ENCODE peak calls at places on chromosomes 11 and 22, in eight cellular contexts. K, R, Z, Y, A, I, T and V are unnamed samples.
A peak's percentile ranks its signal among the peaks of the same experiment; 100 is the strongest.

GRCh38 chr11:72842126-72842525 is 27.9 kb downstream of the ATG16L2 start:
- DNase-seq in A (no peak), Z (no peak), K (no peak), Y (no peak), I (no peak), R (no peak), T (no peak), V (no peak)

GRCh38 chr11:13332124-13332523 is 54.5 kb downstream of the BMAL1 start:
- DNase-seq in I (no peak), R (no peak), K (no peak), T (no peak), A (no peak), Z (no peak), Y (no peak), V (no peak)

GRCh38 chr11:128232588-128232987 is 354.8 kb downstream of the ETS1 start:
- DNase-seq in R (no peak), Y (no peak), Z (no peak), A (peak; percentile 78), K (no peak), T (no peak), I (no peak), V (no peak)

GRCh38 chr11:115148691-115149090 is 355.5 kb downstream of the CADM1 start:
- DNase-seq in I (no peak), T (no peak), A (no peak), R (no peak), Z (no peak), K (no peak), Y (peak; percentile 0), V (no peak)

GRCh38 chr22:48506506-48507145 is 1321.0 kb downstream of the BRD1 start:
- DNase-seq in Z (no peak), Y (peak; percentile 58), K (no peak), I (no peak), R (no peak), T (no peak), A (no peak), V (no peak)

GRCh38 chr11:32643526-32643925 is 59.9 kb downstream of the EIF3M start:
- DNase-seq in Z (no peak), T (no peak), K (no peak), Y (no peak), I (no peak), R (no peak), A (no peak), V (no peak)

GRCh38 chr11:31092638-31093037 is 276.9 kb downstream of the DCDC1 start:
- DNase-seq in Z (no peak), K (no peak), Y (no peak), R (no peak), T (no peak), I (no peak), A (no peak), V (no peak)

GRCh38 chr11:112784323-112785073 is 176.7 kb upstream of the NCAM1 start:
- DNase-seq in R (no peak), I (peak; percentile 22), T (peak; percentile 22), A (no peak), Y (peak; percentile 85), Z (no peak), K (peak; percentile 73), V (no peak)

GRCh38 chr22:33018232-33018864 is 39.8 kb downstream of the SYN3 start:
- DNase-seq in T (peak; percentile 47), Y (no peak), I (peak; percentile 55), K (no peak), R (peak; percentile 22), A (peak; percentile 68), Z (no peak), V (peak; percentile 66)

GRCh38 chr11:3942160-3942955 is 86.9 kb downstream of the STIM1 start:
- DNase-seq in Y (no peak), K (no peak), R (no peak), Z (no peak), I (no peak), A (no peak), T (no peak), V (no peak)

GRCh38 chr11:70567680-70568503 is 169.6 kb downstream of the CTTN start:
- DNase-seq in A (no peak), T (peak; percentile 42), I (peak; percentile 50), Z (no peak), Y (peak; percentile 80), K (no peak), R (no peak), V (no peak)

GRCh38 chr11:76823481-76824028 is 37.2 kb upstream of the ACER3 start:
- DNase-seq in R (peak; percentile 70), I (no peak), T (no peak), Y (no peak), A (no peak), Z (no peak), K (no peak), V (no peak)

GRCh38 chr11:37905707-37906417 is 1307.8 kb upstream of the RAG2 start:
- DNase-seq in K (no peak), T (no peak), R (no peak), A (no peak), I (no peak), Z (peak; percentile 6), Y (no peak), V (no peak)

GRCh38 chr11:74325649-74326645 is 14.5 kb upstream of the P4HA3 start:
- DNase-seq in I (peak; percentile 53), Y (peak; percentile 88), R (no peak), K (peak; percentile 92), Z (no peak), T (peak; percentile 74), A (no peak), V (no peak)